ENCODE peak calls at places on chromosomes 1 and 21, in four cellular contexts. One of them, this sample, is unnamed.
A peak's percentile ranks its signal among the peaks of the same experiment; 100 is the strongest.

GRCh38 chr1:235455806-235456205 is 48.4 kb downstream of the B3GALNT2 start:
- DNase-seq in body of pancreas: no peak
- DNase-seq in CD4-positive, alpha-beta memory T cell: no peak
- DNase-seq in tibial artery: no peak
- DNase-seq in this sample: no peak

GRCh38 chr1:111497592-111497991 is 5.8 kb downstream of the ADORA3 start:
- DNase-seq in body of pancreas: no peak
- DNase-seq in CD4-positive, alpha-beta memory T cell: no peak
- DNase-seq in tibial artery: no peak
- DNase-seq in this sample: no peak

GRCh38 chr1:29453502-29454240 is 217.3 kb downstream of the PTPRU start:
- DNase-seq in CD4-positive, alpha-beta memory T cell: no peak
- DNase-seq in tibial artery: no peak
- DNase-seq in body of pancreas: peak; percentile 15
- DNase-seq in this sample: no peak

GRCh38 chr1:26833432-26834405 is 7.2 kb downstream of the ZDHHC18 start:
- DNase-seq in body of pancreas: no peak
- DNase-seq in tibial artery: no peak
- DNase-seq in CD4-positive, alpha-beta memory T cell: peak; percentile 98
- DNase-seq in this sample: peak; percentile 90

GRCh38 chr1:116711061-116711582 is 43.1 kb upstream of the CD2 start:
- DNase-seq in body of pancreas: no peak
- DNase-seq in tibial artery: no peak
- DNase-seq in CD4-positive, alpha-beta memory T cell: no peak
- DNase-seq in this sample: no peak

GRCh38 chr1:33982419-33982818 is 118.5 kb downstream of the HMGB4 start:
- DNase-seq in CD4-positive, alpha-beta memory T cell: no peak
- DNase-seq in body of pancreas: no peak
- DNase-seq in tibial artery: no peak
- DNase-seq in this sample: no peak

GRCh38 chr1:167904641-167905040 is 9.3 kb downstream of the ADCY10 start:
- DNase-seq in tibial artery: no peak
- DNase-seq in CD4-positive, alpha-beta memory T cell: no peak
- DNase-seq in body of pancreas: no peak
- DNase-seq in this sample: no peak

GRCh38 chr1:22366346-22366745 is 85.3 kb upstream of the ZBTB40 start:
- DNase-seq in tibial artery: no peak
- DNase-seq in body of pancreas: no peak
- DNase-seq in CD4-positive, alpha-beta memory T cell: no peak
- DNase-seq in this sample: no peak

GRCh38 chr1:2194319-2194897 is at the start of gene FAAP20:
- DNase-seq in body of pancreas: no peak
- DNase-seq in tibial artery: no peak
- DNase-seq in CD4-positive, alpha-beta memory T cell: no peak
- DNase-seq in this sample: no peak

GRCh38 chr1:30241681-30242080 is 481.7 kb downstream of the MATN1 start:
- DNase-seq in body of pancreas: no peak
- DNase-seq in CD4-positive, alpha-beta memory T cell: no peak
- DNase-seq in tibial artery: no peak
- DNase-seq in this sample: no peak

GRCh38 chr1:151530461-151530860 is 9.6 kb upstream of the TUFT1 start:
- DNase-seq in CD4-positive, alpha-beta memory T cell: no peak
- DNase-seq in tibial artery: no peak
- DNase-seq in body of pancreas: no peak
- DNase-seq in this sample: no peak

GRCh38 chr1:46603858-46604549 is at the start of gene MKNK1:
- DNase-seq in CD4-positive, alpha-beta memory T cell: peak; percentile 98
- DNase-seq in body of pancreas: peak; percentile 99
- DNase-seq in tibial artery: peak; percentile 95
- DNase-seq in this sample: peak; percentile 99
- H3K27ac ChIP-seq in CD4-positive, alpha-beta memory T cell: peak within 1 kb of the TSS; percentile 71
- H3K27ac ChIP-seq in body of pancreas: peak within 1 kb of the TSS; percentile 79
- H3K27ac ChIP-seq in tibial artery: peak within 1 kb of the TSS; percentile 84
- H3K27ac ChIP-seq in this sample: peak within 1 kb of the TSS; percentile 70

DNA sequence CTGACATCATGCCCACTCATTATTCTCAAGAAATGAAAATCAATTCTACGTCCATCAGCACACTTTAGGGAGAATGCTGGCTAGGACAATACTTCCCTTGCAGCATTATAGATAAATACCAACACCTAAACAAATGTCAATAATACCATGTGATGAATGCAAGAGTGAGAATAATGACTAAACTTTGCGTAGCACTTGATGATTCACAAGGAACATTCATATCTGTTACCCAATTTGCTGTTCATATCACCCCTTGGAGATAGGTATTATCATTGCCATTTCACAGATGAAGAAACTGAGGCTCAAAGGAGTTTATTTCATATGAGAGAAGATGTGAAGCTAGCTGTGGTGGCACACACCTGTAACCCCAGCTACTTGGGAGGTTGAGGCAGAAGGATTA is 24.8 kb upstream of the EPS15 start:
- DNase-seq in tibial artery: no peak
- DNase-seq in body of pancreas: no peak
- DNase-seq in CD4-positive, alpha-beta memory T cell: no peak
- DNase-seq in this sample: no peak
- H3K4me1 ChIP-seq in tibial artery: no peaks in the 10 kb centered on the region
- H3K4me1 ChIP-seq in body of pancreas: no peaks in the 10 kb centered on the region
- H3K4me1 ChIP-seq in CD4-positive, alpha-beta memory T cell: peaks cover 7% of the 10 kb centered on the region
- H3K4me1 ChIP-seq in this sample: peaks cover 2% of the 10 kb centered on the region

GRCh38 chr21:36964398-36964797 is 2.1 kb downstream of the HLCS start:
- DNase-seq in tibial artery: no peak
- DNase-seq in CD4-positive, alpha-beta memory T cell: no peak
- DNase-seq in body of pancreas: no peak
- DNase-seq in this sample: no peak

GRCh38 chr21:36966846-36967657 is 583 bp upstream of the HLCS start:
- DNase-seq in body of pancreas: no peak
- DNase-seq in tibial artery: peak; percentile 31
- DNase-seq in CD4-positive, alpha-beta memory T cell: no peak
- DNase-seq in this sample: no peak

GRCh38 chr21:36965720-36966065 is 776 bp downstream of the HLCS start:
- DNase-seq in body of pancreas: no peak
- DNase-seq in CD4-positive, alpha-beta memory T cell: no peak
- DNase-seq in tibial artery: no peak
- DNase-seq in this sample: no peak

GRCh38 chr21:36966066-36966845 is at the start of gene HLCS:
- DNase-seq in body of pancreas: peak; percentile 79
- DNase-seq in CD4-positive, alpha-beta memory T cell: peak; percentile 76
- DNase-seq in tibial artery: peak; percentile 51
- DNase-seq in this sample: peak; percentile 82

GRCh38 chr21:36964832-36965719 is 1.4 kb downstream of the HLCS start:
- DNase-seq in CD4-positive, alpha-beta memory T cell: no peak
- DNase-seq in tibial artery: no peak
- DNase-seq in body of pancreas: no peak
- DNase-seq in this sample: no peak
- H3K4me3 ChIP-seq in CD4-positive, alpha-beta memory T cell: no peak overlapping the region
- H3K4me3 ChIP-seq in tibial artery: peak overlapping the region; percentile 94
- H3K4me3 ChIP-seq in body of pancreas: no peak overlapping the region
- H3K4me3 ChIP-seq in this sample: peak overlapping the region; percentile 41

GRCh38 chr21:28916150-28916893 is 76.4 kb downstream of the LTN1 start:
- DNase-seq in CD4-positive, alpha-beta memory T cell: no peak
- DNase-seq in body of pancreas: no peak
- DNase-seq in tibial artery: no peak
- DNase-seq in this sample: no peak
- H3K27ac ChIP-seq in CD4-positive, alpha-beta memory T cell: no peak overlapping the region
- H3K27ac ChIP-seq in body of pancreas: no peak overlapping the region
- H3K27ac ChIP-seq in tibial artery: no peak overlapping the region
- H3K27ac ChIP-seq in this sample: no peak overlapping the region

GRCh38 chr1:15063783-15064182 is 89.8 kb upstream of the TMEM51 start:
- DNase-seq in body of pancreas: no peak
- DNase-seq in tibial artery: no peak
- DNase-seq in CD4-positive, alpha-beta memory T cell: no peak
- DNase-seq in this sample: no peak

GRCh38 chr1:15063346-15063745 is 90.2 kb upstream of the TMEM51 start:
- DNase-seq in tibial artery: no peak
- DNase-seq in body of pancreas: no peak
- DNase-seq in CD4-positive, alpha-beta memory T cell: no peak
- DNase-seq in this sample: no peak

GRCh38 chr1:15060104-15060503 is 93.4 kb upstream of the TMEM51 start:
- DNase-seq in tibial artery: no peak
- DNase-seq in body of pancreas: no peak
- DNase-seq in CD4-positive, alpha-beta memory T cell: no peak
- DNase-seq in this sample: no peak

GRCh38 chr1:15064217-15064929 is 89.2 kb upstream of the TMEM51 start:
- DNase-seq in CD4-positive, alpha-beta memory T cell: no peak
- DNase-seq in body of pancreas: no peak
- DNase-seq in tibial artery: no peak
- DNase-seq in this sample: no peak

GRCh38 chr1:15062479-15063099 is 91.0 kb upstream of the TMEM51 start:
- DNase-seq in body of pancreas: no peak
- DNase-seq in CD4-positive, alpha-beta memory T cell: no peak
- DNase-seq in tibial artery: no peak
- DNase-seq in this sample: no peak
- H3K4me1 ChIP-seq in body of pancreas: no peaks in the 10 kb centered on the region
- H3K4me1 ChIP-seq in CD4-positive, alpha-beta memory T cell: no peaks in the 10 kb centered on the region
- H3K4me1 ChIP-seq in tibial artery: no peaks in the 10 kb centered on the region
- H3K4me1 ChIP-seq in this sample: no peaks in the 10 kb centered on the region

DNA sequence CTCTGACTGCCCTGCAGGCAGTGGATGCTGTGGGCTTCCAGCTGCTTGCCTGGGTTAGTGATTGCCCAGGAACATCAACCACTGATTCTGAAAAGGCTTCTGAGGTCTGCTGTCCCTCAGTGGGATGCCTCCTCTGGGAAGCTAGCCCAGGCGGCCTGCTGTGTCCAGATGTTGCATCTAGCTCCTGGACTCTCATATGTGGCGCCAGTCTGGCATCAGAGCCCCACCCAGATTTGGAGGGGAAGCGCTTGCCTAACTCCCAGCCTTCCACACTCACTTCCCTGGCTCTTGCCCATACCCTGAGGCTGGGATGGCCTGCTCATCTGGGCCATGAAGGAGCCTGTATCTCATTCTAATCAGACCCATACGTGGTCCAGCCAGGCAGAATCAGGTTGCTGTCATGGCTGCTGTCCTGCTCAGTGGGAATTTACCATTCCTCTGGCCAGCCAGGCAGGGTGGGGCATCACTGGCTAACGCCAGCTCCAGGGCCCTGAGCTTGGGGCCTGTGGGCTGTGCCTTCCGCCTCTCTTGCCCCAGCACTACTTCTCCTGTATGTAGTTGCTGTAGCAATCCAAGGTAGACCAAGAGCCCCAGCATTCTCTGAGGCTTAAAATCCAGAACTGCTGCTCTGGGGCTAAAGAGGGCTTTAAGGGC is 4.1 kb downstream of the CSF1 start:
- DNase-seq in tibial artery: peak; percentile 72
- DNase-seq in CD4-positive, alpha-beta memory T cell: no peak
- DNase-seq in body of pancreas: no peak
- DNase-seq in this sample: no peak
- H3K4me3 ChIP-seq in tibial artery: no peak overlapping the region
- H3K4me3 ChIP-seq in CD4-positive, alpha-beta memory T cell: no peak overlapping the region
- H3K4me3 ChIP-seq in body of pancreas: no peak overlapping the region
- H3K4me3 ChIP-seq in this sample: no peak overlapping the region